ENCODE peak calls at places on chromosomes 2 and 18, in six cellular contexts. O is A549, K is HepG2, L is K562, R is endothelial cell of umbilical vein, F is H1. E is an unnamed sample.

GRCh38 chr2:164706522-164706921 is 85.2 kb upstream of the GRB14 start:
- DNase-seq in O (no peak), F (no peak), K (no peak), L (no peak), R (peak), E (no peak)

GRCh38 chr18:26543368-26543767 is 5.0 kb downstream of the KCTD1 start:
- DNase-seq in F (no peak), L (no peak), O (no peak), K (peak), R (no peak), E (no peak)

GRCh38 chr2:241179894-241180293 is 8.6 kb upstream of the ANO7 start:
- DNase-seq in O (no peak), R (no peak), F (no peak), K (no peak), L (no peak), E (no peak)

GRCh38 chr2:138282014-138282413 is 219.6 kb upstream of the SPOPL start:
- DNase-seq in K (peak), F (no peak), R (no peak), O (no peak), L (no peak), E (no peak)

GRCh38 chr2:161423351-161424178 is 7.5 kb downstream of the TBR1 start:
- DNase-seq in F (no peak), L (no peak), K (no peak), R (no peak), O (no peak), E (peak)

GRCh38 chr18:79791141-79791972 is 6.4 kb upstream of the KCNG2 start:
- DNase-seq in F (no peak), K (peak), L (no peak), O (peak), R (no peak), E (no peak)

GRCh38 chr2:240556553-240557100 is 1.2 kb downstream of the ANKMY1 start:
- DNase-seq in R (peak), F (no peak), K (peak), O (peak), L (peak), E (peak)

GRCh38 chr2:73982140-73982617 is 2.5 kb upstream of the TET3 start:
- DNase-seq in L (no peak), K (no peak), F (no peak), O (no peak), R (no peak), E (no peak)

GRCh38 chr18:50790956-50791355 is 28.9 kb downstream of the MRO start:
- DNase-seq in O (no peak), L (no peak), K (no peak), R (no peak), F (no peak), E (no peak)

GRCh38 chr2:148658807-148659722 is 14.5 kb downstream of the EPC2 start:
- DNase-seq in K (no peak), F (no peak), L (no peak), R (peak), O (no peak), E (no peak)

GRCh38 chr18:57943723-57944122 is 100.3 kb upstream of the NEDD4L start:
- DNase-seq in O (no peak), R (no peak), L (no peak), K (no peak), F (no peak), E (no peak)

GRCh38 chr18:44939037-44939665 is 258.5 kb downstream of the SETBP1 start:
- DNase-seq in R (no peak), K (no peak), O (peak), F (no peak), L (no peak), E (no peak)

GRCh38 chr2:86807462-86808275 is 17.0 kb upstream of the CD8A start:
- DNase-seq in L (no peak), R (peak), F (no peak), O (peak), K (peak), E (peak)

GRCh38 chr2:200380833-200381542 is 74.5 kb downstream of the SPATS2L start:
- DNase-seq in R (peak), F (no peak), K (no peak), L (peak), O (no peak), E (no peak)

GRCh38 chr2:235263205-235264120 is 230.4 kb upstream of the AGAP1 start:
- DNase-seq in R (peak), F (peak), O (peak), K (peak), L (peak), E (no peak)

GRCh38 chr2:165406053-165406628 is 63.4 kb upstream of the CSRNP3 start:
- DNase-seq in K (no peak), F (peak), L (no peak), O (no peak), R (no peak), E (no peak)

GRCh38 chr2:65413610-65414009 is 18.8 kb downstream of the SPRED2 start:
- DNase-seq in L (no peak), O (no peak), R (no peak), F (no peak), K (no peak), E (no peak)

GRCh38 chr2:33000986-33001385 is 54.2 kb downstream of the LTBP1 start:
- DNase-seq in F (no peak), K (peak), O (no peak), R (no peak), L (no peak), E (no peak)

GRCh38 chr2:149330127-149331022 is at the start of gene LYPD6:
- DNase-seq in O (peak), L (no peak), K (peak), F (no peak), R (peak), E (peak)

GRCh38 chr18:37244618-37245017 is 321.0 kb downstream of the CELF4 start:
- DNase-seq in K (no peak), F (no peak), O (no peak), L (no peak), R (no peak), E (no peak)

GRCh38 chr2:1736045-1736444 is 8.3 kb downstream of the PXDN start:
- DNase-seq in L (no peak), R (no peak), K (no peak), F (no peak), O (no peak), E (no peak)

GRCh38 chr2:222424729-222425671 is 657 bp downstream of the SGPP2 start:
- DNase-seq in O (no peak), L (no peak), R (no peak), K (no peak), F (no peak), E (peak)
- TF ChIP-seq JUN in O (no peak), L (no peak), R (no peak), K (no peak), F (no peak), E (no peak)

GRCh38 chr2:27080140-27080469 is 1.7 kb downstream of the EMILIN1 start:
- DNase-seq in R (no peak), O (no peak), L (no peak), F (no peak), K (no peak), E (no peak)

GRCh38 chr2:27080603-27080938 is 2.2 kb downstream of the EMILIN1 start:
- DNase-seq in O (no peak), L (no peak), R (no peak), F (no peak), K (no peak), E (no peak)

GRCh38 chr2:27079233-27080139 is 1.1 kb downstream of the EMILIN1 start:
- DNase-seq in O (no peak), L (no peak), R (no peak), K (no peak), F (no peak), E (no peak)

GRCh38 chr2:27077231-27077630 is 1.2 kb upstream of the EMILIN1 start:
- DNase-seq in O (no peak), R (no peak), F (no peak), K (no peak), L (no peak), E (no peak)

GRCh38 chr2:27078267-27079194 is at the start of gene EMILIN1:
- DNase-seq in R (peak), L (no peak), K (no peak), O (no peak), F (no peak), E (no peak)
- TF ChIP-seq JUN in R (no peak), L (no peak), K (no peak), O (no peak), F (no peak), E (no peak)

DNA sequence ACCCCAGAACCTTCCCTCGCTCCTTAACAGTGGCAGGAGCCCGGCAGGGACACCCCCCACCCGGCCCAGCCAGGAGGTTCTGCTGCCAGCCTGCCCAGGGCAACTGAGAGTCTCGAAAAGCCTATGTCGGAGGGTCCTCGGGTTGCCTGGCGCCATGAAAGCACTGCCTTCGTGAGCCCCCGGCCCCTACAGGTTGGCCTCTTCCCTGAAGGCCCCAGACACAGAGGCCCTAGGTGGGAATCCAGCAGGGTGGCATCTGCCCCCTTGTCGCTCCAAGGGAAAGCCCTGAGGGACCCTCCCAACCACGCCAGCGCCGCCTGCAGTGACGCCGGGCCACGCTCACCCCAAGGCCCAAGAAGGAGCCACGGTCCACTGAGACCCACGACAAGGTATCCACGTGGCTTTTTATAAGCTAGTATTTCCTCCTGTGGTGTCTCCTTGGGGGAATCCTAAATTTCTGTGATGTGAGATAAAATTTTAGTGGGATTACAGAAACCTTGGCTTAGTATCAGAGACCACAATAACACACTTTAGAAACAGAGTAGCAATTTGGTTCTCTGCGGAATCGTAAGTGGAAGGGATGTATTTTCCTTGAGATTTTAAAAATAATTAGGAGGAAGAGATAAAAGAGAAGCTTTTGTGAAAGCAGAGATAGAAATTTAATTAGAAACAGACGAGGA is 138.9 kb downstream of the HDAC4 start:
- DNase-seq in L (no peak), F (no peak), K (no peak), R (no peak), O (no peak), E (no peak)
- TF ChIP-seq JUN in L (no peak), F (no peak), K (no peak), R (no peak), O (no peak), E (no peak)

GRCh38 chr18:76568726-76569125 is 73.7 kb upstream of the ZNF516 start:
- DNase-seq in F (no peak), R (no peak), O (no peak), K (no peak), L (no peak), E (no peak)

GRCh38 chr18:76571689-76572088 is 76.6 kb upstream of the ZNF516 start:
- DNase-seq in K (no peak), O (no peak), R (no peak), L (no peak), F (no peak), E (no peak)

GRCh38 chr18:76573325-76574025 is 78.4 kb upstream of the ZNF516 start:
- DNase-seq in O (peak), R (no peak), L (no peak), K (no peak), F (no peak), E (no peak)

GRCh38 chr18:76569644-76570415 is 74.8 kb upstream of the ZNF516 start:
- DNase-seq in K (no peak), O (no peak), R (no peak), L (no peak), F (no peak), E (no peak)

GRCh38 chr18:76572517-76573247 is 77.6 kb upstream of the ZNF516 start:
- DNase-seq in K (peak), L (no peak), O (no peak), F (no peak), R (no peak), E (no peak)
- TF ChIP-seq JUN in K (no peak), L (no peak), O (no peak), F (no peak), R (no peak), E (no peak)

DNA sequence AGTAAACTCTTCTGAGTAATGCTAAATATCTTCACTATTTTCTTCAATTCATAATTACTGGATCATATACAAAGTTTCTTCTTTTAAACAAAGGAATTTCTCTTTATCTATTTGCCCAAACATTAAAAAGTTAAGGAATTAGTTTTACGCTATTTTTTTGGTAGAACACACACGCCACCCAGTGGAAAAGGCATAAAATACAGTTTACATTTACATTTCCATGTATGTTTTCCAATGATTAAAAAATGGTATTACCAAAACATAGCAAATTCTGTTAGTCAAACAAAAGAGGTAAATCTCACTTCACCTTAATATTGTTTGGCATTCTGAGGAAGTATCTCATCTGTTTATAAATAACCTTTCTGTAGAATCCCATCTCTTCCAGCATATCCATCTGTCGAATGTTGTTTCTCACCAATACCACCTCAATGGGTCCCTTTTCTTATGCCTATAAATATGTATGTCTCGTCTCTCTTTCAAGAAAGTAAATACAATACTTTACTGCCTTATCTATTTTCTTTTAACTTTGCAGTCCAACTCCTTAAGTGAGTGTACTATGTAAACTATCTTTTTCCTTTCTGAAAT is 7.2 kb downstream of the BOLL start:
- DNase-seq in L (peak), K (peak), O (peak), R (peak), F (no peak), E (no peak)
- TF ChIP-seq JUN in L (no peak), K (no peak), O (no peak), R (no peak), F (no peak), E (no peak)